ENCODE peak calls at places on chromosomes 7 and 10, in eight cellular contexts. R, S, J, V, E, F, X and H are unnamed samples.

GRCh38 chr10:31770307-31770902 is 158.2 kb downstream of the ARHGAP12 start:
- DNase-seq in E (no peak), F (no peak), R (peak; percentile 56), S (no peak), V (no peak), X (no peak), J (no peak), H (no peak)

GRCh38 chr10:14349081-14349480 is 18.4 kb upstream of the FRMD4A start:
- DNase-seq in R (no peak), E (no peak), F (no peak), S (no peak), V (no peak), J (no peak), X (no peak), H (no peak)

GRCh38 chr10:123009105-123009805 is 449 bp downstream of the ACADSB start:
- DNase-seq in S (peak; percentile 4), J (peak; percentile 74), F (no peak), V (no peak), R (peak; percentile 43), E (no peak), X (no peak), H (peak; percentile 74)

GRCh38 chr10:14664345-14664744 is 110.4 kb downstream of the FAM107B start:
- DNase-seq in V (no peak), S (no peak), J (no peak), F (no peak), X (no peak), E (no peak), R (no peak), H (no peak)

GRCh38 chr7:17559388-17559787 is 260.9 kb downstream of the AHR start:
- DNase-seq in F (peak; percentile 25), V (no peak), S (peak; percentile 86), R (no peak), E (no peak), J (no peak), X (peak; percentile 91), H (no peak)

GRCh38 chr10:48639646-48640045 is 34.8 kb upstream of the ARHGAP22 start:
- DNase-seq in R (no peak), S (peak; percentile 25), X (no peak), V (no peak), J (no peak), E (no peak), F (no peak), H (no peak)

GRCh38 chr10:79435271-79436065 is 10.0 kb downstream of the ZCCHC24 start:
- DNase-seq in X (no peak), R (peak; percentile 48), E (no peak), V (no peak), S (peak; percentile 75), J (no peak), F (no peak), H (no peak)

GRCh38 chr10:3008518-3009195 is 58.7 kb upstream of the PFKP start:
- DNase-seq in J (no peak), V (no peak), F (no peak), X (no peak), S (no peak), E (no peak), R (no peak), H (no peak)

GRCh38 chr10:3467052-3467906 is 294.7 kb upstream of the PITRM1 start:
- DNase-seq in X (peak; percentile 99), F (peak; percentile 95), J (no peak), E (peak; percentile 96), R (no peak), V (peak; percentile 95), S (peak; percentile 100), H (peak; percentile 89)

GRCh38 chr10:120474956-120475355 is 17.9 kb downstream of the PLPP4 start:
- DNase-seq in S (no peak), X (no peak), R (no peak), F (no peak), V (no peak), J (no peak), E (no peak), H (no peak)

GRCh38 chr10:12184165-12184564 is 11.5 kb downstream of the NUDT5 start:
- DNase-seq in X (no peak), V (no peak), R (no peak), J (no peak), S (no peak), F (no peak), E (no peak), H (no peak)

GRCh38 chr10:12186324-12186723 is 9.4 kb downstream of the NUDT5 start:
- DNase-seq in X (peak; percentile 67), E (no peak), F (no peak), R (no peak), V (no peak), J (no peak), S (no peak), H (no peak)

GRCh38 chr10:12191715-12192114 is 4.0 kb downstream of the NUDT5 start:
- DNase-seq in E (no peak), F (no peak), S (peak; percentile 16), J (no peak), R (no peak), X (no peak), V (no peak), H (no peak)

GRCh38 chr10:12187321-12187905 is 8.3 kb downstream of the NUDT5 start:
- DNase-seq in S (no peak), R (no peak), E (no peak), X (no peak), V (no peak), F (no peak), J (no peak), H (no peak)

DNA sequence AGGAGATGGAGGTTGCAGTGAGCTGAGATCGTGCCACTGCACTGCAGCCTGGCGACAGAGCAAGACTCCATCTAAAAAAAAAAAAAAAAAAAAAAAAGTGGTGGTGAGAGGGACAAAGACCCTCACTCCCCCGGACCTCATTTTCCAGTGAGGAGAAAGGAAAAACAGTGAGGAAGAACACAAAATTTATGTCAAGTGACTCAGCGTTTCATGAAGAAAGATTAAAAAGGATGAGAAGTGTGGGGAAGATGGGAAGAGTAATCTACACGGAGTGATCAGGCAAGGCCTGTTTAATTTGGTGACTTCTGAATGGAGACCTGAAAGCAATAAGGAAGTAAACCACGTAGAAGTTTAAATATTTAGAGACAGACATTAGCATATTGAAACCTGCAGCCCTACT is 7.0 kb downstream of the NUDT5 start:
- DNase-seq in J (no peak), S (no peak), F (no peak), E (no peak), V (no peak), X (no peak), R (no peak), H (no peak)
- H3K4me3 ChIP-seq in J (no peak overlapping the region), S (no peak overlapping the region), F (no peak overlapping the region), E (no peak overlapping the region), V (no peak overlapping the region), X (no peak overlapping the region), R (no peak overlapping the region), H (no peak overlapping the region)

DNA sequence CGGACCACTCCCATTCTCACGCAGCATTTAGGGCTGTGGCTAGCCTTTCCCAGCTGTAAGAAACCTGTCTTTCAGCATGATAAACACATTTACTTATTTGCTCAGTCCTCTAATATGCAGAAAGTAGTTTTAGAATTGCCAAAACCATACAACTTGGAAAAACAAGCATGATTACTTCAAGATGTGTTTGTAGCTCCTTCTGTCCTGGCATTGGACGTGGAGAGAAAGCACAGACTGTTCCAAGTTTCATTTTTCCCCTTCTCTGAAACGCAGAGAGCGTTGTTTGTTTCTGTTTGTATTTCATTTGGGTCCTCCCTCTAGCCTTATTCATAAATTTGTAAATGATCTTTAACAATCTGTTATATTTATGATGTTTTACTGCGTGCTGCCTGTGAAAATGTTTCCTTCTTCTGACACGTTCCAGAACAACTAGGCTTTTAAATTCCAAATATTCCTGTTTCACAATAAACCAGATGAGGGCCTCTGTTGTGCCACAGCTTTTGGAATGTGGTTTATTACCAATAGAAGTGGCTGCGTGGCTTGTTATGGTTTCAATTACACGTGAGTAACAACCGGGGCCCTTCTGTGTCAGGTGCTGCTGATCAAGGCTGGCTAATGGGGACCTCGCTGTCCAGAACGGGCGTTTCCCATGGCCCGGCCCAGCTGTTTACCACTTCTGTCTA is 26.1 kb downstream of the MNX1 start:
- DNase-seq in V (no peak), F (no peak), E (peak; percentile 79), R (no peak), S (peak; percentile 85), X (no peak), J (no peak), H (no peak)
- TF ChIP-seq CTCF in V (no peak), F (no peak), E (no peak), R (no peak), S (no peak), X (no peak), J (no peak), H (no peak)

DNA sequence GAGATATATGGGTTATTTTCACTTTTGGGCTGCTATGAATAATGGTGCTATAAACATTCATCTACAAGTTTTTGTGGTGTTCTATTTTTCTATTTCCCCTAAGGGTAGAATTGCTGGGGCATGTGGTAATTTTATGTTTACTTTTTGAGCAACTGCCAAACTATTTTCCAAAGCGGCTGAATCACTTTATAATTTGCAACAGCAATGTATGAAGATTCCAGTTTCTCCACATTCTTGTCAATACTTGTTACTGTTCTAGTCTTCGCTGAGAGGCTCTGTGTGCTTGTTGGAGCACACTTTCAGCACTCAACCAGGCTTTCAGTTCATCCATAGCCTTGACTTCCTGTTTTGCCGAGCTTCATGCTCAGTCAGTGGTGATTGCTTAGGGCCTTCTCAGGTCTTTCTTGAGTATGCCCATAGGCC is 39.0 kb downstream of the ADK start:
- DNase-seq in E (peak; percentile 93), F (no peak), J (no peak), S (peak; percentile 95), R (no peak), X (peak; percentile 98), V (peak; percentile 73), H (no peak)
- H3K4me3 ChIP-seq in E (no peak overlapping the region), F (peak overlapping the region; percentile 60), J (no peak overlapping the region), S (peak overlapping the region; percentile 8), R (no peak overlapping the region), X (peak overlapping the region; percentile 42), V (peak overlapping the region; percentile 4), H (peak overlapping the region; percentile 29)

GRCh38 chr10:43196131-43196980 is 58.1 kb downstream of the CSGALNACT2 start:
- DNase-seq in E (no peak), V (no peak), R (no peak), J (peak; percentile 44), S (no peak), F (no peak), X (no peak), H (no peak)

GRCh38 chr10:43197834-43198681 is 59.8 kb downstream of the CSGALNACT2 start:
- DNase-seq in S (no peak), J (peak; percentile 63), F (no peak), E (no peak), R (no peak), X (peak; percentile 9), V (no peak), H (no peak)

GRCh38 chr10:43198682-43199005 is 60.4 kb downstream of the CSGALNACT2 start:
- DNase-seq in S (no peak), X (no peak), F (no peak), E (no peak), R (no peak), J (peak; percentile 38), V (no peak), H (no peak)

GRCh38 chr10:43195557-43195956 is 57.3 kb downstream of the CSGALNACT2 start:
- DNase-seq in X (no peak), R (no peak), V (no peak), F (no peak), E (no peak), S (no peak), J (no peak), H (peak; percentile 62)

GRCh38 chr10:43196981-43197833 is 59.0 kb downstream of the CSGALNACT2 start:
- DNase-seq in F (no peak), J (peak; percentile 48), E (no peak), S (no peak), V (no peak), X (no peak), R (no peak), H (peak; percentile 60)
- TF ChIP-seq CTCF in F (no peak), J (no peak), E (no peak), S (no peak), V (no peak), X (no peak), R (no peak), H (no peak)